ENCODE peak calls at places on chromosomes 11 and 22, in eight cellular contexts. G, H, M, S, N, Q, U and J are unnamed samples.

GRCh38 chr11:69984457-69985261 is 93.5 kb upstream of the ANO1 start:
- DNase-seq in G (no peak), H (no peak), M (no peak), S (no peak), N (peak), Q (no peak), U (no peak), J (no peak)

GRCh38 chr11:101441747-101442146 is 142.1 kb downstream of the TRPC6 start:
- DNase-seq in G (no peak), H (no peak), M (no peak), S (peak), N (no peak), Q (no peak), U (no peak), J (no peak)

GRCh38 chr11:57438345-57439280 is 11.7 kb upstream of the SLC43A3 start:
- DNase-seq in G (no peak), H (no peak), M (no peak), S (peak), N (no peak), Q (no peak), U (no peak), J (no peak)

GRCh38 chr11:13883042-13883441 is 79.5 kb upstream of the SPON1 start:
- DNase-seq in G (peak), H (no peak), M (no peak), S (no peak), N (no peak), Q (no peak), U (no peak), J (no peak)

GRCh38 chr11:73324116-73324515 is 16.0 kb downstream of the ARHGEF17 start:
- DNase-seq in G (no peak), H (no peak), M (no peak), S (no peak), N (no peak), Q (no peak), U (no peak), J (no peak)

GRCh38 chr11:71995726-71996291 is 2.9 kb upstream of the IL18BP start:
- DNase-seq in G (no peak), H (no peak), M (no peak), S (no peak), N (no peak), Q (no peak), U (no peak), J (no peak)

GRCh38 chr11:95647805-95648379 is 141.7 kb downstream of the FAM76B start:
- DNase-seq in G (no peak), H (no peak), M (no peak), S (no peak), N (no peak), Q (no peak), U (no peak), J (no peak)

GRCh38 chr11:22192289-22192641 is 620 bp upstream of the ANO5 start:
- DNase-seq in G (no peak), H (no peak), M (no peak), S (peak), N (peak), Q (no peak), U (no peak), J (peak)

GRCh38 chr11:108994887-108995286 is 330.0 kb downstream of the DDX10 start:
- DNase-seq in G (no peak), H (no peak), M (no peak), S (no peak), N (no peak), Q (no peak), U (peak), J (no peak)

GRCh38 chr11:99446400-99446799 is 425.7 kb downstream of the CNTN5 start:
- DNase-seq in G (no peak), H (no peak), M (no peak), S (no peak), N (no peak), Q (no peak), U (no peak), J (no peak)

GRCh38 chr22:36362819-36363377 is 24.9 kb downstream of the MYH9 start:
- DNase-seq in G (peak), H (peak), M (no peak), S (no peak), N (no peak), Q (no peak), U (no peak), J (no peak)

GRCh38 chr11:125117429-125117828 is 6.0 kb upstream of the TMEM218 start:
- DNase-seq in G (no peak), H (no peak), M (no peak), S (no peak), N (no peak), Q (no peak), U (no peak), J (no peak)

GRCh38 chr11:107017433-107018227 is 646 bp downstream of the GUCY1A2 start:
- DNase-seq in G (no peak), H (peak), M (peak), S (peak), N (peak), Q (no peak), U (no peak), J (peak)

GRCh38 chr11:66420671-66421476 is at the start of gene NPAS4:
- DNase-seq in G (no peak), H (no peak), M (no peak), S (no peak), N (no peak), Q (no peak), U (no peak), J (no peak)

GRCh38 chr22:44669725-44670027 is 32.3 kb upstream of the PRR5 start:
- DNase-seq in G (no peak), H (peak), M (no peak), S (no peak), N (peak), Q (no peak), U (peak), J (no peak)

GRCh38 chr11:37411289-37411688 is 813.3 kb upstream of the RAG2 start:
- DNase-seq in G (no peak), H (no peak), M (no peak), S (peak), N (no peak), Q (no peak), U (no peak), J (no peak)

GRCh38 chr11:15770798-15771414 is 585.4 kb downstream of the SOX6 start:
- DNase-seq in G (peak), H (peak), M (no peak), S (peak), N (peak), Q (no peak), U (peak), J (peak)

GRCh38 chr11:86923993-86924766 is 31.0 kb downstream of the FZD4 start:
- DNase-seq in G (no peak), H (no peak), M (no peak), S (no peak), N (peak), Q (no peak), U (no peak), J (no peak)

GRCh38 chr11:85768473-85769146 is 42.3 kb downstream of the SYTL2 start:
- DNase-seq in G (no peak), H (no peak), M (no peak), S (no peak), N (no peak), Q (no peak), U (no peak), J (no peak)

GRCh38 chr22:30880847-30881246 is 87.7 kb downstream of the MORC2 start:
- DNase-seq in G (no peak), H (no peak), M (no peak), S (no peak), N (no peak), Q (no peak), U (no peak), J (no peak)

GRCh38 chr11:122754553-122755322 is 83.6 kb upstream of the CRTAM start:
- DNase-seq in G (peak), H (peak), M (no peak), S (no peak), N (peak), Q (peak), U (peak), J (no peak)

GRCh38 chr22:49937758-49938564 is 19.5 kb downstream of the CRELD2 start:
- DNase-seq in G (no peak), H (no peak), M (peak), S (peak), N (peak), Q (no peak), U (no peak), J (peak)

GRCh38 chr11:44766112-44766971 is 39.6 kb downstream of the TSPAN18 start:
- DNase-seq in G (no peak), H (peak), M (no peak), S (peak), N (no peak), Q (no peak), U (no peak), J (peak)